ENCODE peak calls at places on chromosomes 13 and 19, in four cellular contexts. H is suprapubic skin, M is prostate gland, L is GM23338. A is an unnamed sample.

GRCh38 chr13:92510416-92510815 is 716.2 kb upstream of the GPC6 start:
- DNase-seq in L (peak), H (no peak), M (no peak), A (no peak)

GRCh38 chr19:7349231-7349591 is 474 bp downstream of the ARHGEF18 start:
- DNase-seq in H (no peak), M (no peak), L (no peak), A (no peak)

GRCh38 chr19:791605-792360 is 5.5 kb upstream of the PTBP1 start:
- DNase-seq in L (peak), M (no peak), H (no peak), A (no peak)

GRCh38 chr13:110062077-110062776 is 244.7 kb downstream of the COL4A1 start:
- DNase-seq in L (no peak), M (no peak), H (no peak), A (no peak)

GRCh38 chr13:30654430-30654829 is 36.7 kb downstream of the USPL1 start:
- DNase-seq in H (no peak), M (no peak), L (no peak), A (no peak)

GRCh38 chr19:18100710-18101109 is 3.1 kb downstream of the MAST3 start:
- DNase-seq in M (no peak), L (peak), H (no peak), A (no peak)

GRCh38 chr19:15893498-15893897 is 4.4 kb downstream of the CYP4F2 start:
- DNase-seq in H (no peak), M (no peak), L (no peak), A (no peak)

GRCh38 chr19:6724631-6725185 is 4.3 kb upstream of the C3 start:
- DNase-seq in L (no peak), H (no peak), M (no peak), A (no peak)

GRCh38 chr19:48646192-48646911 is 365 bp upstream of the CA11 start:
- DNase-seq in M (peak), L (peak), H (peak), A (no peak)

GRCh38 chr13:77696863-77697207 is 652 bp upstream of the SLAIN1 start:
- DNase-seq in M (no peak), H (no peak), L (no peak), A (no peak)

GRCh38 chr19:9752701-9753443 is 15.7 kb downstream of the ZNF846 start:
- DNase-seq in M (no peak), H (no peak), L (no peak), A (no peak)

GRCh38 chr19:38734426-38735256 is 9.6 kb downstream of the CAPN12 start:
- DNase-seq in M (no peak), H (no peak), L (no peak), A (no peak)

GRCh38 chr19:48635263-48635965 is 1.8 kb downstream of the DBP start:
- DNase-seq in M (peak), L (peak), H (no peak), A (no peak)

GRCh38 chr13:102839462-102839861 is 6.4 kb upstream of the ERCC5 start:
- DNase-seq in M (no peak), H (no peak), L (no peak), A (no peak)

GRCh38 chr19:50854636-50855410 is at the start of gene KLK3:
- DNase-seq in M (peak), H (no peak), L (no peak), A (no peak)

GRCh38 chr19:57664269-57665127 is 4.2 kb upstream of the ZSCAN4 start:
- DNase-seq in L (peak), M (peak), H (no peak), A (no peak)

GRCh38 chr19:35311901-35312665 is 16.9 kb upstream of the CD22 start:
- DNase-seq in L (no peak), M (no peak), H (no peak), A (no peak)

GRCh38 chr13:67277581-67277980 is 47.4 kb upstream of the PCDH9 start:
- DNase-seq in L (no peak), H (no peak), M (no peak), A (no peak)

GRCh38 chr13:59119475-59119874 is 1044.3 kb downstream of the DIAPH3 start:
- DNase-seq in L (no peak), M (no peak), H (no peak), A (no peak)

GRCh38 chr19:30757836-30758617 is 385.8 kb downstream of the ZNF536 start:
- DNase-seq in M (no peak), L (no peak), H (no peak), A (no peak)

GRCh38 chr19:48962029-48962848 is 2.9 kb upstream of the FTL start:
- DNase-seq in M (peak), L (peak), H (no peak), A (no peak)

GRCh38 chr19:50838239-50838638 is 4.9 kb upstream of the KLK15 start:
- DNase-seq in H (no peak), M (peak), L (peak), A (no peak)

GRCh38 chr13:31043891-31044657 is 111.6 kb downstream of the TEX26 start:
- DNase-seq in M (peak), L (peak), H (peak), A (no peak)

GRCh38 chr19:32200312-32201038 is 144.9 kb upstream of the ZNF507 start:
- DNase-seq in H (no peak), M (no peak), L (no peak), A (no peak)

GRCh38 chr19:35521124-35521743 is 6.9 kb downstream of the SBSN start:
- DNase-seq in M (no peak), H (no peak), L (peak), A (no peak)

GRCh38 chr13:98706446-98707110 is 45.9 kb downstream of the SLC15A1 start:
- DNase-seq in H (no peak), M (no peak), L (no peak), A (no peak)

GRCh38 chr19:35114656-35115537 is 726 bp upstream of the FXYD3 start:
- DNase-seq in L (peak), H (no peak), M (peak), A (no peak)

GRCh38 chr13:110648848-110649421 is 33.6 kb downstream of the NAXD start:
- DNase-seq in M (no peak), L (no peak), H (peak), A (no peak)

GRCh38 chr19:47107201-47107952 is 6.2 kb downstream of the ZC3H4 start:
- DNase-seq in M (no peak), H (no peak), L (no peak), A (no peak)

GRCh38 chr13:98484289-98485219 is 92.4 kb downstream of the STK24 start:
- DNase-seq in H (peak), M (peak), L (peak), A (no peak)

GRCh38 chr13:99151516-99151915 is 49.1 kb upstream of the UBAC2 start:
- DNase-seq in M (no peak), L (no peak), H (no peak), A (no peak)

GRCh38 chr19:18743281-18743825 is 47.8 kb downstream of the COMP start:
- DNase-seq in H (no peak), L (no peak), M (peak), A (no peak)

GRCh38 chr19:42246869-42247630 is 4.6 kb upstream of the GSK3A start:
- DNase-seq in L (no peak), H (no peak), M (no peak), A (no peak)

GRCh38 chr19:55679343-55680257 is 4.6 kb downstream of the EPN1 start:
- DNase-seq in L (no peak), H (no peak), M (no peak), A (no peak)

GRCh38 chr19:48186541-48186991 is 16.1 kb downstream of the ZSWIM9 start:
- DNase-seq in L (no peak), M (no peak), H (no peak), A (no peak)

GRCh38 chr13:48531416-48532145 is 1.3 kb downstream of the RCBTB2 start:
- DNase-seq in H (no peak), M (peak), L (no peak), A (no peak)
- H3K27ac ChIP-seq in H (peak), M (peak), L (peak), A (no peak)

DNA sequence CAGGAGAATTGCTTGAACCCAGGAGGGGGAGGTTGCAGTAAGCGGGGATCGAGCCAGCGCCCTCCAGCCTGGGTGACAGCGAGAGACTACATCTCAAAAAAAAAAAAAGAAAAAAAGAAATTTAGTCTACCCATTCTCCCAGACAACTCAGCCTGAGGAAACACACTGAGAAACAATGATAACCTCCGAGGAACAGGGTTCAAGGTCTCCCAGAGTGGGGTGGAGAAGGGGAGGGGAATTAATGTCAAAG is 1.4 kb upstream of the VASP start:
- DNase-seq in M (no peak), H (no peak), L (no peak), A (no peak)
- H3K4me3 ChIP-seq in M (peak), H (peak), L (peak), A (peak)

GRCh38 chr13:106140476-106140875 is 395.0 kb downstream of the EFNB2 start:
- DNase-seq in H (no peak), M (no peak), L (no peak), A (no peak)
- TF ChIP-seq POLR2AphosphoS5 in H (no peak), M (no peak), L (no peak), A (no peak)

GRCh38 chr19:2546128-2547032 is 70.5 kb downstream of the GADD45B start:
- DNase-seq in L (peak), H (peak), M (peak), A (no peak)
- H3K27ac ChIP-seq in L (peak), H (peak), M (peak), A (no peak)